ENCODE peak calls at places on chromosomes 6 and 20, in seven cellular contexts. V is A549; G is CD8-positive, alpha-beta T cell; C is retinal pigment epithelial cell; A is kidney epithelial cell; B is RWPE1; S is choroid plexus epithelial cell. X is an unnamed sample.

GRCh38 chr6:122845916-122846632 is 57.0 kb downstream of the SMPDL3A start:
- DNase-seq in V (no peak), S (peak), A (no peak), C (no peak), G (no peak), B (no peak), X (no peak)

GRCh38 chr6:53605543-53606235 is 59.9 kb downstream of the KLHL31 start:
- DNase-seq in C (no peak), G (no peak), V (no peak), B (no peak), S (no peak), A (no peak), X (no peak)

GRCh38 chr6:2791124-2792050 is 26.2 kb downstream of the WRNIP1 start:
- DNase-seq in C (peak), A (no peak), G (peak), V (peak), S (peak), B (peak), X (peak)

GRCh38 chr6:18269717-18270116 is 5.4 kb upstream of the DEK start:
- DNase-seq in A (no peak), B (no peak), V (no peak), S (no peak), G (no peak), C (no peak), X (no peak)

GRCh38 chr6:68673255-68673654 is 38.2 kb downstream of the ADGRB3 start:
- DNase-seq in V (no peak), C (no peak), S (no peak), G (no peak), B (no peak), A (no peak), X (no peak)

GRCh38 chr20:11676618-11677289 is 240.9 kb upstream of the BTBD3 start:
- DNase-seq in B (peak), A (no peak), S (peak), C (peak), G (no peak), V (peak), X (no peak)

GRCh38 chr6:10309826-10310405 is 105.0 kb downstream of the TFAP2A start:
- DNase-seq in S (no peak), G (no peak), V (no peak), B (no peak), C (no peak), A (no peak), X (no peak)

GRCh38 chr6:10800810-10801209 is 37.5 kb downstream of the MAK start:
- DNase-seq in C (peak), V (peak), B (peak), S (peak), A (peak), G (no peak), X (no peak)

GRCh38 chr6:154512214-154512613 is 1.7 kb upstream of the CNKSR3 start:
- DNase-seq in B (no peak), C (no peak), G (no peak), A (no peak), V (no peak), S (no peak), X (no peak)

GRCh38 chr6:124812067-124812466 is 150.2 kb upstream of the RNF217 start:
- DNase-seq in B (no peak), C (no peak), G (no peak), A (no peak), S (no peak), V (no peak), X (no peak)

GRCh38 chr6:151001387-151002063 is 136.0 kb downstream of the MTHFD1L start:
- DNase-seq in S (no peak), A (no peak), G (no peak), V (no peak), C (no peak), B (no peak), X (no peak)

GRCh38 chr6:1810880-1811279 is 201.2 kb downstream of the FOXC1 start:
- DNase-seq in S (no peak), B (no peak), G (no peak), V (no peak), C (no peak), A (no peak), X (no peak)

GRCh38 chr6:93917216-93917615 is 497.9 kb upstream of the EPHA7 start:
- DNase-seq in V (no peak), A (no peak), B (no peak), C (no peak), S (no peak), G (no peak), X (no peak)

GRCh38 chr6:36559394-36559793 is 12.1 kb upstream of the STK38 start:
- DNase-seq in V (no peak), C (no peak), A (no peak), S (no peak), B (no peak), G (no peak), X (no peak)

GRCh38 chr6:138572885-138573284 is 73.6 kb upstream of the NHSL1 start:
- DNase-seq in A (no peak), S (no peak), B (no peak), V (no peak), G (no peak), C (no peak), X (no peak)

GRCh38 chr6:107690864-107691661 is 133.1 kb downstream of the SCML4 start:
- DNase-seq in C (no peak), V (no peak), B (no peak), G (no peak), A (no peak), S (peak), X (no peak)

GRCh38 chr6:134363323-134364039 is 45.6 kb upstream of the SGK1 start:
- DNase-seq in V (peak), G (no peak), A (no peak), C (no peak), B (peak), S (peak), X (no peak)

GRCh38 chr20:38268115-38268514 is 7.6 kb upstream of the KIAA1755 start:
- DNase-seq in S (no peak), A (no peak), V (no peak), C (no peak), G (no peak), B (no peak), X (no peak)

GRCh38 chr6:152185158-152185574 is 377.7 kb downstream of the ESR1 start:
- DNase-seq in A (no peak), V (no peak), C (no peak), B (no peak), S (no peak), G (peak), X (no peak)

GRCh38 chr6:115487331-115487730 is 573.4 kb downstream of the FRK start:
- DNase-seq in B (no peak), A (no peak), G (no peak), C (no peak), V (no peak), S (no peak), X (no peak)

GRCh38 chr20:62066983-62067433 is 1.3 kb upstream of the TAF4 start:
- DNase-seq in C (no peak), B (no peak), S (no peak), G (peak), V (no peak), A (no peak), X (no peak)

GRCh38 chr6:148998704-148999103 is 251.9 kb downstream of the UST start:
- DNase-seq in A (no peak), S (peak), B (no peak), G (no peak), V (no peak), C (no peak), X (no peak)

GRCh38 chr6:153511896-153512496 is 380.9 kb upstream of the RGS17 start:
- DNase-seq in V (peak), G (no peak), A (no peak), S (peak), C (peak), B (peak), X (no peak)

GRCh38 chr20:10217517-10218410 is 866 bp upstream of the SNAP25 start:
- DNase-seq in A (peak), S (peak), G (no peak), V (peak), C (peak), B (peak), X (no peak)

GRCh38 chr20:6502219-6502618 is 265.3 kb upstream of the BMP2 start:
- DNase-seq in S (no peak), V (no peak), B (no peak), C (no peak), G (no peak), A (no peak), X (no peak)

GRCh38 chr20:60132827-60133549 is 174.8 kb downstream of the CDH26 start:
- DNase-seq in V (no peak), C (no peak), B (no peak), A (no peak), G (no peak), S (no peak), X (no peak)

GRCh38 chr6:21159465-21159864 is 434.1 kb upstream of the SOX4 start:
- DNase-seq in V (no peak), A (no peak), G (no peak), S (no peak), B (no peak), C (no peak), X (no peak)
- TF ChIP-seq CTCF in V (no peak), A (no peak), G (no peak), S (no peak), B (no peak), C (no peak), X (no peak)

GRCh38 chr6:87944541-87944954 is 103.1 kb upstream of the SPACA1 start:
- DNase-seq in A (no peak), G (no peak), B (peak), V (peak), C (peak), S (peak), X (no peak)
- TF ChIP-seq CTCF in A (peak), G (no peak), B (no peak), V (no peak), C (peak), S (peak), X (peak)

GRCh38 chr20:51611625-51611890 is 69.0 kb upstream of the NFATC2 start:
- DNase-seq in B (no peak), A (no peak), C (no peak), S (no peak), V (no peak), G (no peak), X (no peak)

GRCh38 chr20:51610761-51611624 is 68.5 kb upstream of the NFATC2 start:
- DNase-seq in B (no peak), V (no peak), C (no peak), G (no peak), S (no peak), A (no peak), X (no peak)

GRCh38 chr20:51612896-51613295 is 70.4 kb upstream of the NFATC2 start:
- DNase-seq in A (no peak), B (no peak), G (no peak), V (no peak), C (no peak), S (no peak), X (no peak)

GRCh38 chr20:51613576-51613975 is 71.1 kb upstream of the NFATC2 start:
- DNase-seq in S (no peak), C (no peak), G (no peak), V (no peak), B (no peak), A (no peak), X (no peak)

GRCh38 chr20:51616060-51616459 is 73.5 kb upstream of the NFATC2 start:
- DNase-seq in S (no peak), V (peak), C (no peak), B (no peak), A (no peak), G (no peak), X (no peak)
- TF ChIP-seq CTCF in S (peak), V (peak), C (no peak), B (no peak), A (peak), G (no peak), X (peak)

DNA sequence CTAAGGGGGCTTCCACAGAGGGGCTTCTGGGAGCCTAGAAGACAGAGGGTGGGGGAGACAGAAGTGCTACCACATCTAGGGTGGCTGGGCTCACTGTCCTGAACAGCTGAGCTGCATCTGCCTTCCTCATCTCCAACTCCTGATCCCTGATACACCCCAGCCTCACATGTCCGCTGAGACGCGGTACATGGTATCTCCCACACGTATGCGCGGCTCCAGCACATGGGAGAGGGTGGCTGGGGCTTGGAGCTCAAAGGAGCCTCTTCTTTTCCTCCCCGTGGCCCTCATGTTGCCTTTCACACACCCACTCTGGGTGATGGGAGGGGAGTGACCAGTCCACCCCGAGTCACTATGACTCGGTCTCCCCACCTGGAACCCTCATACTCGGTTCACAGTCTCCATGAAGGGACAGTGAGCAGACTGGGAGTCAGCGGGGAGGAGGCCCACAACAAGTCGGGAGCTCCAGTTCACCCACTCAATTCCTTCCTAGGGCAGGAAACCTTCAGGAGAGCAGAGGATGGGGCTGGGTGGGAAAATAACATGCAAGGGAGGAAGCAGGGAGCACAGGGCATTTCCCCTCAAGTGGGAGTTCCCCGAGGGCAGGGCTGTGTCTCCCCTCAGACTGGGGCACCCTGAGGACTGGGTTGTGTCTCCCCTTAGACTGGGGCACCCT is 61.7 kb downstream of the MRPL14 start:
- DNase-seq in B (no peak), S (no peak), A (no peak), V (no peak), G (no peak), C (no peak), X (no peak)
- TF ChIP-seq CTCF in B (no peak), S (no peak), A (no peak), V (no peak), G (no peak), C (no peak), X (no peak)

X was measured in GM12864.